ENCODE peak calls at places on chromosomes 2 and 18, in four cellular contexts. E, A, W and C are unnamed samples.

GRCh38 chr2:218403810-218404209 is 4.1 kb downstream of the CTDSP1 start:
- DNase-seq in W (no peak), A (no peak), E (no peak), C (no peak)

GRCh38 chr2:134411828-134412638 is 158.2 kb downstream of the MGAT5 start:
- DNase-seq in E (peak), A (peak), W (peak), C (peak)

GRCh38 chr2:119290859-119291587 is 67.4 kb downstream of the STEAP3 start:
- DNase-seq in E (peak), A (peak), W (peak), C (no peak)

GRCh38 chr2:67255933-67256615 is 141.1 kb upstream of the ETAA1 start:
- DNase-seq in W (no peak), E (peak), A (no peak), C (no peak)

GRCh38 chr2:179265082-179265575 is 497 bp upstream of the SESTD1 start:
- DNase-seq in A (no peak), W (no peak), E (peak), C (no peak)

GRCh38 chr2:156537147-156537546 is 101.0 kb downstream of the GPD2 start:
- DNase-seq in A (no peak), E (peak), W (no peak), C (no peak)

GRCh38 chr2:8315766-8316165 is 366.1 kb upstream of the ID2 start:
- DNase-seq in A (no peak), E (no peak), W (peak), C (no peak)

GRCh38 chr2:85886585-85886984 is 2.2 kb downstream of the ST3GAL5 start:
- DNase-seq in E (peak), A (peak), W (peak), C (no peak)

GRCh38 chr2:41872646-41873045 is 175.2 kb upstream of the PKDCC start:
- DNase-seq in A (no peak), W (no peak), E (no peak), C (no peak)

GRCh38 chr2:180524458-180524857 is 455.9 kb upstream of the UBE2E3 start:
- DNase-seq in W (no peak), A (no peak), E (peak), C (no peak)

GRCh38 chr18:22604986-22605421 is 187.3 kb upstream of the CTAGE1 start:
- DNase-seq in W (no peak), A (no peak), E (no peak), C (no peak)

GRCh38 chr2:192578780-192579179 is 384.0 kb upstream of the TMEFF2 start:
- DNase-seq in W (no peak), E (no peak), A (no peak), C (no peak)

GRCh38 chr18:49672853-49673252 is 111.0 kb downstream of the LIPG start:
- DNase-seq in W (no peak), A (no peak), E (no peak), C (no peak)

GRCh38 chr18:68454511-68455228 is 260.2 kb downstream of the TMX3 start:
- DNase-seq in W (no peak), A (no peak), E (peak), C (no peak)

GRCh38 chr18:26482567-26482966 is 65.8 kb downstream of the KCTD1 start:
- DNase-seq in E (peak), W (peak), A (no peak), C (no peak)

GRCh38 chr18:49865401-49865800 is 52.1 kb upstream of the ACAA2 start:
- DNase-seq in A (no peak), E (no peak), W (peak), C (no peak)

GRCh38 chr2:31735716-31736115 is 155.0 kb upstream of the SRD5A2 start:
- DNase-seq in E (no peak), W (no peak), A (no peak), C (no peak)

GRCh38 chr2:18123211-18123570 is 244.7 kb downstream of the KCNS3 start:
- DNase-seq in A (no peak), W (no peak), E (no peak), C (no peak)

GRCh38 chr2:240961878-240962277 is 36.5 kb upstream of the SNED1 start:
- DNase-seq in A (no peak), E (no peak), W (no peak), C (peak)

GRCh38 chr2:25669520-25669919 is 3.9 kb downstream of the DTNB start:
- DNase-seq in E (no peak), W (no peak), A (no peak), C (no peak)

GRCh38 chr2:192828947-192829346 is 634.2 kb upstream of the TMEFF2 start:
- DNase-seq in W (no peak), E (peak), A (no peak), C (no peak)

GRCh38 chr2:42327125-42327524 is 33.9 kb downstream of the COX7A2L start:
- DNase-seq in E (no peak), W (no peak), A (no peak), C (no peak)

GRCh38 chr2:71048096-71048495 is 20.4 kb upstream of the NAGK start:
- DNase-seq in W (no peak), A (no peak), E (no peak), C (no peak)

DNA sequence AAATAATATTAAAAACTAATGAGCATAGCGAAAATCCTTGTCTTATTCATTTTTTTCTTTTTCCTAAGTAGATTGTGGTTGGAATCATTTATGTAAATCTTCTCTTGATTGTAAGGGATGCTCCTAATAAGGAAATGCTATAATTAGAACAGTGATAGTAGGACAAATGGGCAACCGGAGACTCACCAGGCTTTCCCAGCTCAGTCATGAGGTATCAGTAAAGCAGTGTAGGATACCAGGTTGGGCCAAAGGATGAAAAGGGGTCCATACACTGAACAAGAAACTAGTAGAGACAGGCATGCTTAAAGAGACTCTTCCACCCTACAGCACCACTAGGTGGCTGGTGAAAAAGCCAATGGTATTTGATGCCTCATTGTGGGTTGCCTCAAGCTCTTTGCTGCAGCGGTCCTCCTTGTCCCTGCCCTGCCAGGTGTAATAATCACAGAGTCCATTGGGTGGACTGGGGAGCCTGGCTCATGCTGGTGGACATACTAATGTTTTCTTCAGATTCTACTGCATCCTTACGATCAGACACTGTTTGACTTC is 71.4 kb upstream of the FAM98A start:
- DNase-seq in E (no peak), A (no peak), W (no peak), C (no peak)
- TF ChIP-seq CTCF in E (no peak), A (no peak), W (peak), C (no peak)

GRCh38 chr2:207444756-207445155 is 85.0 kb upstream of the CREB1 start:
- DNase-seq in W (no peak), E (no peak), A (no peak), C (no peak)
- H3K4me3 ChIP-seq in W (no peak), E (no peak), A (no peak), C (no peak)

GRCh38 chr2:62972601-62973000 is 78.0 kb upstream of the OTX1 start:
- DNase-seq in W (no peak), E (no peak), A (no peak), C (no peak)
- TF ChIP-seq CTCF in W (no peak), E (no peak), A (no peak), C (no peak)

DNA sequence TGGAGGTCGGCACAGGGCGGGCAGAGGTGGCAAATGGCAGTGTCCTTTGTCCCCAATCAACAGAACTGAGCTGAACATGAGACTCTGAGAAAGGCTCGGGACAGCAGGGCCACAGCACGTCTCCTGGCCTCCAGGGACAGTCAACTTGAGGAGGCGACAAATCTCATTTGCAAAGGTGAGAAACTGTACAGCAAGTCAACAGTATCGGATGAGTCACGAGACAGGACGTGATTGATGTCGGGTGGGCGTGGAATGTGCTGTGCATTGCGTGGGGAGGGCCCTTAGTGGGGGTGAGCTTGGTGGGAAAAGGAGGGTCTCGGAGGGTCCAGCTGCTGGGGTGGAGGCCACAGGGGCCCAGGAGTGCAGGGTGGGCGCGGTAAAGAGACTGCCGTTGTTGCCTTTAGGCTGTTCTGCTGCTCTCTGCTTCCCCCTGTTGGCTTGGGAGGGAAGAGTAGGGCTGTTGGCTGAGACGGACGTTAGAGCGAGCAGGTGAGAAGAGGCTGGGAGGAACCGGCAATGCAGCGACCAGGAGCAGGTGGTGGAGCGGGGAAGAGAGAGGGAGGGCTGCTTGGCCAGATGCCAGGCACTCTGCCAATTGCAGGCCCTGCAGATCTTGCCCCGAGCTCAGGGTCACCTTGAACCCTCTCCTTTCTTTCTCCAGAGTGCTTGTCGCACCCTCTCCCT is 164.3 kb downstream of the BCL2 start:
- DNase-seq in W (peak), A (peak), E (no peak), C (no peak)
- H3K4me3 ChIP-seq in W (no peak), A (peak), E (no peak), C (peak)

GRCh38 chr2:239203443-239204142 is 197.2 kb downstream of the HDAC4 start:
- DNase-seq in W (no peak), A (no peak), E (no peak), C (no peak)
- TF ChIP-seq CTCF in W (no peak), A (no peak), E (no peak), C (no peak)

DNA sequence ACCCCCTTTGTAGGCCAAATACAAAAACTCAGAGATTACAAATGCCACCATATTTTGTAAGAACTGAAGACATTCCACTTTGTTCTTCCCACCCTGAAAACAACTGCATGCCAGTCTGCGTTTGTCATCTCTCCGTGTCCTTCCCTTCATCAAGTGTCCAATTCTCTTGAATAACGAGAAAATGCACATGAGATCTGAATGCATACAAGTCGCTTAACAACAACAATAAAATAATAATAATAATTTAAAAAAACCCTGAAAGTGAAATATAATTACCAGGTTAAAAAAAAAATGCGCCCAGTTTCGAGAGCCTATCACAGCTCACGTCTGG is 2.0 kb upstream of the SETBP1 start:
- DNase-seq in E (no peak), A (no peak), W (no peak), C (no peak)
- H3K4me3 ChIP-seq in E (peak), A (peak), W (no peak), C (peak)

GRCh38 chr2:164992818-164993217 is 37.5 kb upstream of the SLC38A11 start:
- DNase-seq in E (peak), W (peak), A (no peak), C (no peak)
- TF ChIP-seq CTCF in E (peak), W (no peak), A (peak), C (peak)

GRCh38 chr2:236862961-236863728 is 222.5 kb upstream of the COPS8 start:
- DNase-seq in W (no peak), A (no peak), E (peak), C (peak)
- H3K4me3 ChIP-seq in W (no peak), A (no peak), E (no peak), C (no peak)

GRCh38 chr2:45173513-45173912 is 164.3 kb upstream of the SIX2 start:
- DNase-seq in A (peak), E (peak), W (no peak), C (no peak)
- TF ChIP-seq CTCF in A (no peak), E (no peak), W (no peak), C (no peak)